ENCODE peak calls at places on chromosomes 12 and 14, in eight cellular contexts. A is psoas muscle, W is left lung, X is HCT116, S is astrocyte, F is fibroblast of lung, T is ovary, Y is lung. L is an unnamed sample.

GRCh38 chr12:96235497-96235826 is 41.3 kb downstream of the ELK3 start:
- DNase-seq in A (no peak), W (no peak), X (no peak), S (no peak), F (no peak), T (no peak), Y (no peak), L (no peak)

GRCh38 chr12:120234643-120235368 is 30.7 kb downstream of the PXN start:
- DNase-seq in A (peak), W (peak), X (peak), S (peak), F (peak), T (no peak), Y (peak), L (peak)

GRCh38 chr12:45458854-45459807 is 243.2 kb downstream of the ANO6 start:
- DNase-seq in A (no peak), W (no peak), X (no peak), S (peak), F (peak), T (no peak), Y (no peak), L (no peak)

GRCh38 chr12:81329088-81329487 is 251.2 kb downstream of the ACSS3 start:
- DNase-seq in A (no peak), W (no peak), X (no peak), S (peak), F (peak), T (no peak), Y (no peak), L (no peak)

GRCh38 chr12:76820888-76821482 is 57.1 kb downstream of the ZDHHC17 start:
- DNase-seq in A (no peak), W (no peak), X (peak), S (peak), F (peak), T (no peak), Y (no peak), L (peak)

GRCh38 chr14:32192712-32193373 is 9.0 kb upstream of the RNU6-7 start:
- DNase-seq in A (no peak), W (no peak), X (no peak), S (no peak), F (no peak), T (no peak), Y (no peak), L (no peak)

GRCh38 chr12:57904426-57904825 is 36.9 kb upstream of the ATP23 start:
- DNase-seq in A (no peak), W (no peak), X (no peak), S (no peak), F (no peak), T (no peak), Y (no peak), L (no peak)

GRCh38 chr12:22271036-22271435 is 63.5 kb downstream of the ST8SIA1 start:
- DNase-seq in A (no peak), W (no peak), X (no peak), S (peak), F (peak), T (no peak), Y (no peak), L (no peak)

GRCh38 chr14:55684956-55685584 is 105.1 kb downstream of the KTN1 start:
- DNase-seq in A (no peak), W (no peak), X (no peak), S (no peak), F (peak), T (no peak), Y (no peak), L (no peak)

GRCh38 chr14:23095196-23096108 is at the start of gene C14orf119:
- DNase-seq in A (peak), W (peak), X (peak), S (peak), F (peak), T (peak), Y (peak), L (peak)

GRCh38 chr14:96166475-96167223 is 38.0 kb upstream of the BDKRB2 start:
- DNase-seq in A (no peak), W (no peak), X (no peak), S (no peak), F (no peak), T (no peak), Y (no peak), L (no peak)

GRCh38 chr14:67722293-67722692 is 20.6 kb downstream of the RDH12 start:
- DNase-seq in A (peak), W (no peak), X (no peak), S (peak), F (peak), T (peak), Y (no peak), L (peak)

DNA sequence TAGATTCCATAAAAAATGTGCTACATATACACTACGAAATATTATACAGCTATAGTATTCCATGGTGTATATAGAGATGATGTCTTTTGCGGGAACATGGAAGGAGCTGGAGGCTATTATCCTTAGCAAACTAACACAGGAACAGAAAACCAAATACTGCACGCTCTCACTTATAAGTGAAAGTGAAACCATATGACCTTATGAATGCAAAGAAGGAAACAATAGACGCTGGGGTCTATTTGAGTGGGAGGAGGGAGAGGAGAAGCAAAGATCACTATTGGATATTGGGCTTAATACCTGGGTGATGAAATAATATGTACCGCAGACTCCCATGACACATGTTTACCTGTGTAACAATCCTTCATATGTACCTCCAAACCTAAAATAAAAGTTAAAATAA is 142.7 kb downstream of the LRFN5 start:
- DNase-seq in A (no peak), W (no peak), X (no peak), S (peak), F (peak), T (no peak), Y (no peak), L (no peak)
- H3K4me3 ChIP-seq in A (peak), W (no peak), X (no peak), S (peak), F (peak), T (no peak), Y (no peak), L (no peak)

GRCh38 chr14:77707724-77708408 is at the start of the genes ALKBH1 and SLIRP:
- DNase-seq in A (peak), W (peak), X (peak), S (peak), F (peak), T (peak), Y (peak), L (peak)
- TF ChIP-seq CTCF in A (no peak), W (no peak), X (no peak), S (no peak), F (no peak), T (no peak), Y (no peak), L (no peak)

DNA sequence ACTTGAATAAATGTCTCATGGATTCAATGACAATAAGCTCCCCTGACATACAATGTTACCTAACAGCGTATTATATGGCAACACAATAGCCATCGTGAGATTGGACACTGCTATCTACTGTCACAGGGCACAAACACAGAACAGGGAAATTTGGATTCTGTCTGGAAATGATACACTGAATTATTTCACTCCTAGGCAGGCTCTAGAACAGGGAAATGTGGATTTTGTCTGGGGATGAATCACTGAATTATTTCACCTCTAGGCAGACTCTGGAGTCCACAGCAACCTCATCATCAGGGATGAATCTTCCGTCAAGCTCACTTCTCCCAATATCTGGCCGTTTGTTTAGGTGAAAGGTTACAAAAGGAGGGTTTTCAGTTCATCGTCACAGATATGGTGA is 288.8 kb downstream of the TMEM132D start:
- DNase-seq in A (no peak), W (no peak), X (no peak), S (peak), F (no peak), T (no peak), Y (no peak), L (no peak)
- H3K4me3 ChIP-seq in A (no peak), W (no peak), X (no peak), S (peak), F (no peak), T (no peak), Y (no peak), L (no peak)

GRCh38 chr12:114213055-114213561 is 192.8 kb downstream of the TBX5 start:
- DNase-seq in A (no peak), W (no peak), X (no peak), S (no peak), F (no peak), T (no peak), Y (no peak), L (no peak)
- TF ChIP-seq CTCF in A (no peak), W (no peak), X (no peak), S (no peak), F (no peak), T (no peak), Y (no peak), L (no peak)

DNA sequence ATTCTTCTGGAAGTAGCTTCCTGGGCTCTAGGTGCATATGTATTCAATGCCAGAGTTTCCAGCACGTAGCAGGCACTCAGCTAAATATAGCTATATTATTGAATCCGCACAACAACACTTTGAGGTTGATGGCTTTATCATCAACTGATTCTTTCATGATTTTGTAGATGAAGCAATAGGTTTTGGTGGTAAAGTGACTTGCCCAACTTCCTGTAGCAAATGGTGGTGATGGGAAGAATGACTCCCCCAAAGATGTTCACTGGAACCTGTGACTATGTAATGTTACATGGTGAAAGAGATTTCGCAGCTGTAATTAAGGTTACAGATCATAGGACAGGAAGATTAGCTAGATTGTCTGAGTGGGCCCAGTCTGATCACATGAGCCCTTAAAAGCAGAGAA is 3.2 kb downstream of the TDRD9 start:
- DNase-seq in A (no peak), W (no peak), X (no peak), S (no peak), F (no peak), T (no peak), Y (no peak), L (no peak)
- H3K4me3 ChIP-seq in A (no peak), W (no peak), X (no peak), S (no peak), F (no peak), T (no peak), Y (no peak), L (no peak)

L was measured in body of pancreas.